ENCODE peak calls at places on chromosomes 16 and 17, in ten cellular contexts. I is uterus; F is stimulated activated CD4-positive, alpha-beta T cell treated with anti-CD3 and anti-CD28 coated beads, TNF-alpha, amount 100 ng/mL, for 4 hours; D is fibroblast of lung; S is testis; O is ELR; G is stimulated activated CD8-positive, alpha-beta memory T cell treated with anti-CD3 and anti-CD28 coated beads, Interleukin-4, amount 100 ng/mL, for 1 hour; B is activated T-helper 1 cell treated with anti-CD3 and anti-CD28 coated beads, Interleukin-2, amount 50 U/mL, for 16 hours; P is heart right ventricle; A is RWPE1. E is an unnamed sample.

GRCh38 chr17:55321507-55322064 is 56.8 kb downstream of the HLF start:
- DNase-seq in I (no peak), F (no peak), D (no peak), S (no peak), O (no peak), G (no peak), B (no peak), P (no peak), A (no peak), E (no peak)

GRCh38 chr17:1112875-1113274 is 66.9 kb downstream of the ABR start:
- DNase-seq in I (no peak), F (no peak), D (no peak), S (no peak), O (no peak), G (no peak), B (no peak), P (no peak), A (no peak), E (no peak)

GRCh38 chr17:64156670-64157069 is 26.7 kb upstream of the ERN1 start:
- DNase-seq in I (no peak), F (no peak), D (no peak), S (no peak), O (no peak), G (no peak), B (no peak), P (no peak), A (no peak), E (no peak)

GRCh38 chr16:228151-228855 is 946 bp downstream of the LUC7L start:
- DNase-seq in I (no peak), F (no peak), D (peak), S (no peak), O (peak), G (no peak), B (no peak), P (no peak), A (peak), E (no peak)

GRCh38 chr17:15154618-15155017 is 110.5 kb downstream of the PMP22 start:
- DNase-seq in I (no peak), F (no peak), D (no peak), S (no peak), O (no peak), G (no peak), B (no peak), P (no peak), A (no peak), E (no peak)

GRCh38 chr17:28737316-28737715 is 6.5 kb upstream of the TRAF4 start:
- DNase-seq in I (no peak), F (no peak), D (no peak), S (no peak), O (no peak), G (no peak), B (no peak), P (no peak), A (no peak), E (no peak)

GRCh38 chr16:68116256-68116853 is 31.2 kb downstream of the NFATC3 start:
- DNase-seq in I (no peak), F (no peak), D (peak), S (no peak), O (peak), G (no peak), B (no peak), P (no peak), A (peak), E (no peak)

GRCh38 chr16:30349695-30350094 is 5.4 kb downstream of the CD2BP2 start:
- DNase-seq in I (no peak), F (no peak), D (no peak), S (no peak), O (no peak), G (no peak), B (no peak), P (no peak), A (no peak), E (no peak)

GRCh38 chr17:32777436-32777835 is 99.5 kb downstream of the MYO1D start:
- DNase-seq in I (no peak), F (no peak), D (peak), S (no peak), O (peak), G (no peak), B (no peak), P (no peak), A (peak), E (no peak)

GRCh38 chr17:64411999-64412771 is 21.5 kb upstream of the PECAM1 start:
- DNase-seq in I (peak), F (no peak), D (peak), S (peak), O (peak), G (no peak), B (no peak), P (peak), A (no peak), E (no peak)

GRCh38 chr16:3235856-3236669 is 1.1 kb upstream of the ZNF200 start:
- DNase-seq in I (peak), F (no peak), D (no peak), S (peak), O (peak), G (no peak), B (no peak), P (peak), A (no peak), E (no peak)

GRCh38 chr16:55214412-55214811 is 109.6 kb upstream of the IRX6 start:
- DNase-seq in I (no peak), F (no peak), D (no peak), S (no peak), O (no peak), G (no peak), B (no peak), P (no peak), A (no peak), E (no peak)

GRCh38 chr17:18185391-18185790 is 1.8 kb downstream of the ALKBH5 start:
- DNase-seq in I (no peak), F (no peak), D (peak), S (no peak), O (peak), G (no peak), B (no peak), P (no peak), A (no peak), E (no peak)

GRCh38 chr17:32283745-32284207 is 18.1 kb downstream of the RHBDL3 start:
- DNase-seq in I (no peak), F (no peak), D (peak), S (peak), O (peak), G (no peak), B (no peak), P (no peak), A (no peak), E (no peak)

GRCh38 chr17:64005734-64006167 is 7.6 kb downstream of the PRR29 start:
- DNase-seq in I (peak), F (no peak), D (no peak), S (no peak), O (no peak), G (no peak), B (no peak), P (no peak), A (no peak), E (no peak)

E was measured in H54.